ENCODE peak calls at places on chromosomes 11 and 22, in four cellular contexts. W, F, P and B are unnamed samples.

GRCh38 chr22:44260216-44261035 is 52.3 kb downstream of the SHISAL1 start:
- DNase-seq in W (no peak), F (peak), P (no peak), B (no peak)

GRCh38 chr11:130992788-130993187 is 76.5 kb upstream of the SNX19 start:
- DNase-seq in W (no peak), F (no peak), P (no peak), B (no peak)

GRCh38 chr11:20160425-20161229 is at the start of gene DBX1:
- DNase-seq in W (no peak), F (no peak), P (no peak), B (peak)

GRCh38 chr11:17979770-17980371 is 33.0 kb downstream of the SERGEF start:
- DNase-seq in W (peak), F (peak), P (peak), B (peak)

GRCh38 chr22:29309332-29310064 is 3.0 kb downstream of the GAS2L1 start:
- DNase-seq in W (no peak), F (no peak), P (peak), B (peak)

GRCh38 chr11:76791861-76792260 is 8.7 kb downstream of the TSKU start:
- DNase-seq in W (peak), F (no peak), P (no peak), B (no peak)

GRCh38 chr11:120794748-120795147 is 229.2 kb upstream of the TBCEL start:
- DNase-seq in W (no peak), F (no peak), P (no peak), B (no peak)

GRCh38 chr22:37659066-37659896 is 758 bp downstream of the PDXP start:
- DNase-seq in W (peak), F (no peak), P (peak), B (peak)

GRCh38 chr11:109859325-109859724 is 233.9 kb upstream of the ZC3H12C start:
- DNase-seq in W (peak), F (no peak), P (no peak), B (no peak)

GRCh38 chr22:36660510-36660840 is 43.1 kb downstream of the CACNG2 start:
- DNase-seq in W (no peak), F (no peak), P (no peak), B (no peak)

GRCh38 chr11:129728571-129728970 is 87.1 kb upstream of the TMEM45B start:
- DNase-seq in W (no peak), F (no peak), P (no peak), B (no peak)
- TF ChIP-seq CTCF in W (no peak), F (no peak), P (no peak), B (no peak)

GRCh38 chr11:111932605-111932938 is 4.6 kb upstream of the DIXDC1 start:
- DNase-seq in W (no peak), F (no peak), P (no peak), B (no peak)

GRCh38 chr11:111934301-111934700 is 2.8 kb upstream of the DIXDC1 start:
- DNase-seq in W (no peak), F (no peak), P (no peak), B (no peak)

GRCh38 chr11:111933872-111934271 is 3.3 kb upstream of the DIXDC1 start:
- DNase-seq in W (no peak), F (no peak), P (no peak), B (no peak)

GRCh38 chr11:111926505-111927391 is 8.0 kb downstream of the C11orf52 start:
- DNase-seq in W (peak), F (peak), P (peak), B (peak)

DNA sequence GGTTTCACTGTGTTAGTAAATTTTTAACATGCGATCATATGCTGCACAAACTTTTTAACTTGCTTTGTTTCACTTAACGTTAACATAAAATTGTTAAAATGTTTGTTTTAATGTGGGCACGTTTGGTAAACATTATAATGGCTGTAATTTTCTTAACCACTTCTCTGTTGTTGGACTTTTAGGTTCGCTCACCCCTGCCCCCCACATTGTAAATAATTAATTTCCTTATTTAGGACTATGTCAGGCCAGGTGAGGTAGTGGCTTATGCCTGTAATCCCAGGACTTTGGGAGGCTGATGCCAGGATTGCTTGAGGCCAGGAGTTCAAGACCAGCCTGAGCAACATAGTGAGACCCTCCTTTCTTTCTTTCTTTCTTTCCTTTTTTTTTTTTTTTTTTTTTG is 6.7 kb upstream of the DIXDC1 start:
- DNase-seq in W (no peak), F (no peak), P (no peak), B (no peak)
- TF ChIP-seq GABPA in W (no peak), F (no peak), P (no peak), B (no peak)

GRCh38 chr11:1650034-1650917 is 20.7 kb downstream of the KRTAP5-5 start:
- DNase-seq in W (no peak), F (no peak), P (no peak), B (peak)
- TF ChIP-seq CHD2 in W (no peak), F (no peak), P (no peak), B (no peak)

GRCh38 chr11:2930705-2931415 is 1.6 kb upstream of the PHLDA2 start:
- DNase-seq in W (peak), F (peak), P (peak), B (peak)
- TF ChIP-seq CTCF in W (peak), F (peak), P (peak), B (peak)

GRCh38 chr11:8221025-8221723 is 42.5 kb downstream of the LMO1 start:
- DNase-seq in W (no peak), F (no peak), P (no peak), B (no peak)
- TF ChIP-seq GABPA in W (no peak), F (no peak), P (no peak), B (no peak)

DNA sequence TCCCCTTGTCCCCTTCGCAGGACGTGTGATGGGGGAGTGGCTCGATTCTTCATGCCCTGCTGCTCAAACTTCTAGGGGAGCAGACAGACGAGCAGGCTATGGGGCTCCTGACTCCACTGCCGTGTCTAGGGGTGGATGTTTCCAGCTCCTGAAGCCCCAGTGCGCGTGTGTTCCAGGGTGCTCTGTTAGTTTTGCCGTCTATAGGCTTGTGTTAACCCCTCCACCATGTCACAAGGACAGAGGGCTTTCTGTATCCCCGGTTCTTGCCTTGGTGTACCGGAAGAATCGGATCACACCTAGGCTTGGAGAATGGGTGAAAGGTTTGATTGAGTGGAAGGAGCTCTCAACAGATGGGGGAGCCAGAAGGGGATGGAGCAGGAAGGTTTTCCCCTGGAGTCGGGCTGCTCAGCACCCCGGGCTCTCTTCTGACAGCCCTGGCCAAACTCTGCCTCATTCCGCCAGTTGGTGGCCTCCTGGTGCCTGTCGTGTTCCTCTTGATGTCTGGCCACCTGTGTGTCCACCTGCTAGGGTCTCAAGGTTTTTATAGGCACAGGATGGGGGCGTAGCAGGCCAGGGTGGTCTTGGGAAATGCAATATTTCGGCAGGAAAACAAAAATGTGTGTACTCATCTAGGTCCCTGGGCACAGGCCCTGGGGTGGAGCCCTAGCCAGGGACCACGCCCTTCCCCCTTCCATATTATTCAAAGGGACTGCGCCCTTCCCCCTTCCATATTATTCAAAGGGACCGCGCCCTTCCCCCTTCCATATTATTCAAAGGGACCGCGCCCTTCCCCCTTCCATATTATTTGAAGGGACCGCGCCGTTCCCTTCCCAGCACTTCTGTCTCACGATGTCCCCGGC is 810.5 kb downstream of the BRD1 start:
- DNase-seq in W (no peak), F (peak), P (no peak), B (no peak)
- TF ChIP-seq CHD2 in W (no peak), F (no peak), P (no peak), B (no peak)

DNA sequence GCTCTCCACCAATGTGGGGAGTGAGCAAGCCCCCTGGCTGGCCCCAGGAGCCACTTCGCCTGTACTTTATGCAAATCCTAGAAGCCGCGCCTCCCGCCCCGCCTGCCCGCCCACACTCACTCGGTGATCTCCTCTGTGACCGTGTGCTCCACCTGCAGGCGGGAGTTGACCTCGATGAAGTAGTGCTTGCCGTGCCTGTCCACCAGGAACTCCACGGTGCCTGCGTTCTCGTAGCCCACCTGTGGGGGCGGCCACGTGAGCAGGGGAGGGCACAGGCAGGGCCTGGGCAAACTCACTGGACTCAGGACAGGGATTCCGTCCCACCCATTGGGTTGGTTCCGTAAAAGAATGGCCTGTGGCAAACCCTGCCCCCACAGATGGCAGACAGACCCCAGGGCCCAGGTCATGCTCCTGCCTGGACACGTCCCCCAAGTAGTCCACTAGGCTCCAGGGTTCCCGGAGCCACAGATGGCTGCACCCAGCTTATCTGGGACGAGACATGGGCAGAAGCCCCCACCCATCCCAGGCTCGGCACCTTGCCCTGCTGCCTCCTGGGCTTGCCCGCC is 11.9 kb downstream of the LRFN4 start:
- DNase-seq in W (peak), F (peak), P (peak), B (peak)
- TF ChIP-seq CTCF in W (peak), F (peak), P (peak), B (peak)

DNA sequence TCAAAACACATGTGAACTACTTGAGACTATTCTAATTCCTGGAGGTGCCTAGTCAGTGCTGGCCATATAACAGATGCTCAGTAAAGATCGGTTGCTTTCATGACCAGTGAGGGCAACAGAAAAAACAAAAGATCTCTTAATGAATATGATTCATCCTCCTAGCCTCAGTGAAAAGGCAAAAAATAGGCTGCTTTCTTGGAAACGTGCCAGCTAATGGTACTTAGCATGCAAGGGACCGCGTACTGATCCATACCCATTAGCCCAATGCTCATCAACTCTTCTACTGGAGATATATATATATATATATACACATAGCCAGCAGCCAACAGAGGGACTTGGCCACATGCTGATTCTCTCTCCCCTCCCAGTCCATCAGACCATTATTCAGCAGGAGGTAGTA is 320.5 kb downstream of the KIRREL3 start:
- DNase-seq in W (no peak), F (no peak), P (peak), B (no peak)
- TF ChIP-seq GABPA in W (no peak), F (no peak), P (no peak), B (no peak)